ENCODE peak calls at places on chromosomes 3 and 15, in four cellular contexts. X, A, Q and K are unnamed samples.

GRCh38 chr3:152302521-152303021 is 33.8 kb downstream of the MBNL1 start:
- DNase-seq in X (no peak), A (peak; percentile 97), Q (peak; percentile 81), K (no peak)

GRCh38 chr3:69250014-69250413 is 127.6 kb upstream of the LMOD3 start:
- DNase-seq in X (peak; percentile 93), A (peak; percentile 26), Q (no peak), K (no peak)

GRCh38 chr3:112738366-112738765 is 97.4 kb upstream of the CCDC80 start:
- DNase-seq in X (no peak), A (peak; percentile 42), Q (no peak), K (no peak)

GRCh38 chr3:123757281-123757940 is 126.7 kb downstream of the MYLK start:
- DNase-seq in X (no peak), A (peak; percentile 70), Q (no peak), K (no peak)

GRCh38 chr3:14142567-14143270 is 17.9 kb downstream of the TMEM43 start:
- DNase-seq in X (no peak), A (no peak), Q (no peak), K (no peak)

GRCh38 chr15:39583586-39584265 is 2.8 kb downstream of the THBS1 start:
- DNase-seq in X (no peak), A (peak; percentile 92), Q (peak; percentile 33), K (peak; percentile 56)

GRCh38 chr3:58350627-58351013 is 17.9 kb downstream of the PXK start:
- DNase-seq in X (no peak), A (peak; percentile 68), Q (no peak), K (no peak)

GRCh38 chr15:47746516-47746915 is 29.2 kb downstream of the SEMA6D start:
- DNase-seq in X (no peak), A (no peak), Q (no peak), K (no peak)

GRCh38 chr3:52456169-52456799 is 880 bp downstream of the NISCH start:
- DNase-seq in X (no peak), A (peak; percentile 41), Q (no peak), K (no peak)

GRCh38 chr15:59166601-59167265 is 39.9 kb upstream of the LDHAL6B start:
- DNase-seq in X (no peak), A (no peak), Q (no peak), K (no peak)

GRCh38 chr3:44862221-44862637 is 517 bp downstream of the TMEM42 start:
- DNase-seq in X (no peak), A (no peak), Q (no peak), K (no peak)

GRCh38 chr3:106691476-106691875 is 685.8 kb upstream of the CCDC54 start:
- DNase-seq in X (no peak), A (no peak), Q (no peak), K (no peak)

GRCh38 chr3:13879102-13879945 is 547 bp downstream of the WNT7A start:
- DNase-seq in X (no peak), A (no peak), Q (no peak), K (no peak)

GRCh38 chr3:51340989-51341636 is 44.0 kb upstream of the MANF start:
- DNase-seq in X (peak; percentile 7), A (no peak), Q (no peak), K (no peak)

GRCh38 chr3:134650431-134651346 is at the start of gene KY:
- DNase-seq in X (no peak), A (peak; percentile 59), Q (peak; percentile 51), K (no peak)

GRCh38 chr15:69337133-69337532 is 38.4 kb downstream of the PAQR5 start:
- DNase-seq in X (no peak), A (peak; percentile 31), Q (no peak), K (no peak)

GRCh38 chr3:107068980-107069379 is 308.3 kb upstream of the CCDC54 start:
- DNase-seq in X (no peak), A (peak; percentile 90), Q (no peak), K (no peak)

GRCh38 chr15:91861223-91861622 is 7.7 kb downstream of the SLCO3A1 start:
- DNase-seq in X (no peak), A (no peak), Q (no peak), K (no peak)

GRCh38 chr3:123202451-123202850 is 708 bp downstream of the SEC22A start:
- DNase-seq in X (no peak), A (no peak), Q (no peak), K (no peak)

GRCh38 chr15:51374131-51374530 is 32.7 kb downstream of the GLDN start:
- DNase-seq in X (no peak), A (no peak), Q (no peak), K (no peak)

GRCh38 chr3:53254810-53255359 is 937 bp downstream of the TKT start:
- DNase-seq in X (no peak), A (peak; percentile 42), Q (peak; percentile 68), K (no peak)

GRCh38 chr15:64163662-64164362 is 990 bp upstream of the PPIB start:
- DNase-seq in X (peak; percentile 55), A (no peak), Q (no peak), K (no peak)

GRCh38 chr3:13264468-13264795 is 155.7 kb downstream of the NUP210 start:
- DNase-seq in X (no peak), A (no peak), Q (no peak), K (no peak)

GRCh38 chr15:49103002-49103401 is 52.4 kb downstream of the COPS2 start:
- DNase-seq in X (no peak), A (peak; percentile 9), Q (no peak), K (no peak)

GRCh38 chr3:29466442-29466841 is 185.6 kb downstream of the RBMS3 start:
- DNase-seq in X (no peak), A (no peak), Q (no peak), K (no peak)

GRCh38 chr3:77081240-77081661 is 41.4 kb downstream of the ROBO2 start:
- DNase-seq in X (peak; percentile 89), A (no peak), Q (peak; percentile 9), K (peak; percentile 19)

GRCh38 chr3:62316525-62316924 is 56.8 kb downstream of the FEZF2 start:
- DNase-seq in X (no peak), A (no peak), Q (no peak), K (no peak)

GRCh38 chr15:38226867-38227266 is 25.8 kb upstream of the SPRED1 start:
- DNase-seq in X (peak; percentile 86), A (peak; percentile 66), Q (no peak), K (peak; percentile 61)

GRCh38 chr3:3714572-3714971 is 84.7 kb upstream of the LRRN1 start:
- DNase-seq in X (no peak), A (no peak), Q (no peak), K (no peak)

GRCh38 chr15:66588537-66588936 is 22.7 kb upstream of the LCTL start:
- DNase-seq in X (no peak), A (no peak), Q (no peak), K (no peak)

GRCh38 chr15:101407439-101407838 is 82.1 kb downstream of the PCSK6 start:
- DNase-seq in X (no peak), A (no peak), Q (no peak), K (no peak)

GRCh38 chr15:85795669-85796305 is 1.1 kb upstream of the KLHL25 start:
- DNase-seq in X (no peak), A (no peak), Q (no peak), K (no peak)

GRCh38 chr3:191085091-191085490 is 114.0 kb upstream of the OSTN start:
- DNase-seq in X (no peak), A (peak; percentile 76), Q (no peak), K (no peak)

DNA sequence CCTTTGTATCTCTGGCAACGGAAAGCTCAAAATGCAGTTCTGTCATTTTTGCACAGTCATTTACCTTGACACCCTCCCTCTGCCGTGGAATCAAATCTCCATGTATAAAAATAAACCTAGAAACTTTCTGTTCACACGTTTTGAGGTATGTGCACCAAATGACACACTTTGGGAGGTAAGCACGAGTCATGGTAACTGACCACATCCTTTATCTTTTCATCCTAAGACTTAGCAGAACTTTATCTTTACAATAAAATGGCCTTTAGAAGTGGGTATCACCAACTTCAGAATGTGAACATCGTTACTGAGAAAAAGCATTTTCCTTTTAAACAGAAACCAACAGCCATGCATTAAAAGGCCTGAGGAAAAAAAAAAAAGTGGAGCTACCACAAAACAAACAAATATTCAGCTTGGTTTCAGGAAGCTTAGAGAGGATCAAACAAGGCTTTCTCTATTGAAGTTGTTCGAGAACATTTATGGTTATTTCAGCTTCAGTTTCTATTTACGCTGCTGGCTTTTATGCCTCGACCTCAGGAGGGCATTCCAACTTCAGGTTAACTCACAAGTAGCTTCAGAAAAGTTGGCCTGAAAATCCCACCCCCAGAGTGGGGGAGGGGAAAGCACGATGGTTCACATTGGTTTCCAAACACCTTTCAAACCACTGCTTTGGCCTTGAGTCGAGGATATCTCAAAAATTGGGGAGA is 171.1 kb upstream of the ICE2 start:
- DNase-seq in X (no peak), A (no peak), Q (no peak), K (no peak)
- H3K4me3 ChIP-seq in X (no peak overlapping the region), A (no peak overlapping the region), Q (no peak overlapping the region), K (no peak overlapping the region)

GRCh38 chr3:15427182-15427880 is at the start of the genes EAF1 and METTL6:
- DNase-seq in X (no peak), A (peak; percentile 80), Q (peak; percentile 77), K (peak; percentile 35)
- TF ChIP-seq CTCF in X (no peak), A (peak; percentile 25), Q (no peak), K (peak; percentile 14)

GRCh38 chr3:11198495-11198894 is 44.2 kb downstream of the HRH1 start:
- DNase-seq in X (no peak), A (no peak), Q (no peak), K (no peak)

GRCh38 chr3:11197471-11197870 is 43.2 kb downstream of the HRH1 start:
- DNase-seq in X (no peak), A (no peak), Q (no peak), K (no peak)

GRCh38 chr3:11198070-11198469 is 43.8 kb downstream of the HRH1 start:
- DNase-seq in X (no peak), A (no peak), Q (no peak), K (no peak)

GRCh38 chr3:11195721-11196332 is 41.5 kb downstream of the HRH1 start:
- DNase-seq in X (no peak), A (peak; percentile 61), Q (no peak), K (no peak)

GRCh38 chr3:11195201-11195600 is 40.9 kb downstream of the HRH1 start:
- DNase-seq in X (no peak), A (peak; percentile 40), Q (no peak), K (no peak)
- H3K4me3 ChIP-seq in X (no peak overlapping the region), A (peak overlapping the region; percentile 46), Q (no peak overlapping the region), K (no peak overlapping the region)

GRCh38 chr3:75042941-75043340 is 428.5 kb upstream of the CNTN3 start:
- DNase-seq in X (no peak), A (no peak), Q (no peak), K (no peak)
- TF ChIP-seq CTCF in X (no peak), A (no peak), Q (no peak), K (no peak)

DNA sequence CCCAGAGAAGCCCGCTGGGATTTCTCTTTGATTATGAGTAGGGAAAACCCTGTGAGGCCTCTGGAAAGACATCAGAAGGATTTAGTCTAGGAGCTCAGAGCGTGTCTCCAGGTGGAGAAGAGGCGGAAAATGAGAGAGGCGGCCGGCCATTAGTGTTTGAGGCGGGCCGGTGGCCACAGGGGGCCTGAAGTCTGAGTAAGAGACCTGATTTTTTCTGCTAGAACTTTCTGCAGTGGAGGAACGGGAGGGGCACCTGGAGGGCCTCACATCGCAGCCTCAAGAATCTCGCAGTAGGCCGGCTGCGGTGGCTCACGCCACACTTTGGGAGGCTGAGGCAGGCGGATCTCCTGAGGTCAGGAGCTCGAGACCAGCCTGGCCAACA is 28.5 kb downstream of the KLHDC8B start:
- DNase-seq in X (no peak), A (no peak), Q (no peak), K (no peak)
- H3K4me3 ChIP-seq in X (peak overlapping the region; percentile 47), A (peak overlapping the region; percentile 57), Q (peak overlapping the region; percentile 46), K (no peak overlapping the region)